ENCODE peak calls at places on chromosomes 3 and 15, in nine cellular contexts. One of them, this sample, is unnamed.
A peak's percentile ranks its signal among the peaks of the same experiment; 100 is the strongest.

GRCh38 chr3:154666542-154666941 is 236.6 kb upstream of the GPR149 start:
- DNase-seq in HepG2: no peak
- DNase-seq in OCI-LY7: no peak
- DNase-seq in K562: no peak
- DNase-seq in HCT116: no peak
- DNase-seq in neural progenitor cell: no peak
- DNase-seq in PC-9: no peak
- DNase-seq in IMR-90: no peak
- DNase-seq in Karpas-422: no peak
- DNase-seq in this sample: no peak

GRCh38 chr3:158185711-158186110 is 75.8 kb downstream of the RSRC1 start:
- DNase-seq in HepG2: no peak
- DNase-seq in OCI-LY7: no peak
- DNase-seq in K562: no peak
- DNase-seq in HCT116: no peak
- DNase-seq in neural progenitor cell: no peak
- DNase-seq in PC-9: no peak
- DNase-seq in IMR-90: no peak
- DNase-seq in Karpas-422: no peak
- DNase-seq in this sample: no peak

GRCh38 chr3:57227930-57228733 is 603 bp downstream of the APPL1 start:
- DNase-seq in HepG2: no peak
- DNase-seq in OCI-LY7: peak; percentile 80
- DNase-seq in K562: peak; percentile 8
- DNase-seq in HCT116: no peak
- DNase-seq in neural progenitor cell: peak; percentile 45
- DNase-seq in PC-9: no peak
- DNase-seq in IMR-90: peak; percentile 41
- DNase-seq in Karpas-422: peak; percentile 79
- DNase-seq in this sample: peak; percentile 78

GRCh38 chr15:88648357-88649214 is 9.8 kb downstream of the ISG20 start:
- DNase-seq in HepG2: no peak
- DNase-seq in OCI-LY7: no peak
- DNase-seq in K562: no peak
- DNase-seq in HCT116: no peak
- DNase-seq in neural progenitor cell: no peak
- DNase-seq in PC-9: peak; percentile 51
- DNase-seq in IMR-90: peak; percentile 46
- DNase-seq in Karpas-422: no peak
- DNase-seq in this sample: no peak

GRCh38 chr3:12984023-12984823 is 89.0 kb downstream of the IQSEC1 start:
- DNase-seq in HepG2: peak; percentile 79
- DNase-seq in OCI-LY7: peak; percentile 77
- DNase-seq in K562: peak; percentile 82
- DNase-seq in HCT116: peak; percentile 43
- DNase-seq in neural progenitor cell: peak; percentile 76
- DNase-seq in PC-9: peak; percentile 42
- DNase-seq in IMR-90: peak; percentile 66
- DNase-seq in Karpas-422: peak; percentile 89
- DNase-seq in this sample: peak; percentile 35

GRCh38 chr3:109563149-109563548 is 225.8 kb upstream of the DPPA4 start:
- DNase-seq in HepG2: no peak
- DNase-seq in OCI-LY7: no peak
- DNase-seq in K562: no peak
- DNase-seq in HCT116: no peak
- DNase-seq in neural progenitor cell: no peak
- DNase-seq in PC-9: no peak
- DNase-seq in IMR-90: no peak
- DNase-seq in Karpas-422: no peak
- DNase-seq in this sample: no peak

GRCh38 chr15:98723195-98723594 is 74.9 kb downstream of the IGF1R start:
- DNase-seq in HepG2: no peak
- DNase-seq in OCI-LY7: no peak
- DNase-seq in K562: no peak
- DNase-seq in HCT116: no peak
- DNase-seq in neural progenitor cell: no peak
- DNase-seq in PC-9: no peak
- DNase-seq in IMR-90: no peak
- DNase-seq in Karpas-422: no peak
- DNase-seq in this sample: no peak

GRCh38 chr3:33211444-33211843 is 7.2 kb downstream of the SUSD5 start:
- DNase-seq in HepG2: no peak
- DNase-seq in OCI-LY7: no peak
- DNase-seq in K562: no peak
- DNase-seq in HCT116: peak; percentile 31
- DNase-seq in neural progenitor cell: no peak
- DNase-seq in PC-9: no peak
- DNase-seq in IMR-90: peak; percentile 88
- DNase-seq in Karpas-422: no peak
- DNase-seq in this sample: no peak

GRCh38 chr15:48373855-48374421 is 42.7 kb downstream of the DUT start:
- DNase-seq in HepG2: no peak
- DNase-seq in OCI-LY7: no peak
- DNase-seq in K562: no peak
- DNase-seq in HCT116: no peak
- DNase-seq in neural progenitor cell: no peak
- DNase-seq in PC-9: no peak
- DNase-seq in IMR-90: peak; percentile 81
- DNase-seq in Karpas-422: no peak
- DNase-seq in this sample: no peak

GRCh38 chr15:40906947-40907802 is 12.9 kb downstream of the VPS18 start:
- DNase-seq in HepG2: no peak
- DNase-seq in OCI-LY7: peak; percentile 66
- DNase-seq in K562: no peak
- DNase-seq in HCT116: no peak
- DNase-seq in neural progenitor cell: no peak
- DNase-seq in PC-9: no peak
- DNase-seq in IMR-90: peak; percentile 41
- DNase-seq in Karpas-422: peak; percentile 85
- DNase-seq in this sample: no peak

GRCh38 chr3:155891341-155891740 is 20.9 kb downstream of the GMPS start:
- DNase-seq in HepG2: no peak
- DNase-seq in OCI-LY7: no peak
- DNase-seq in K562: no peak
- DNase-seq in HCT116: no peak
- DNase-seq in neural progenitor cell: no peak
- DNase-seq in PC-9: no peak
- DNase-seq in IMR-90: no peak
- DNase-seq in Karpas-422: no peak
- DNase-seq in this sample: no peak

GRCh38 chr3:184760337-184761119 is 48.7 kb upstream of the MAGEF1 start:
- DNase-seq in HepG2: no peak
- DNase-seq in OCI-LY7: no peak
- DNase-seq in K562: no peak
- DNase-seq in HCT116: no peak
- DNase-seq in neural progenitor cell: no peak
- DNase-seq in PC-9: no peak
- DNase-seq in IMR-90: no peak
- DNase-seq in Karpas-422: no peak
- DNase-seq in this sample: no peak

GRCh38 chr3:27729748-27730611 is 7.9 kb upstream of the EOMES start:
- DNase-seq in HepG2: no peak
- DNase-seq in OCI-LY7: no peak
- DNase-seq in K562: no peak
- DNase-seq in HCT116: no peak
- DNase-seq in neural progenitor cell: peak; percentile 73
- DNase-seq in PC-9: no peak
- DNase-seq in IMR-90: no peak
- DNase-seq in Karpas-422: no peak
- DNase-seq in this sample: no peak

GRCh38 chr3:27730774-27731659 is 8.9 kb upstream of the EOMES start:
- DNase-seq in HepG2: no peak
- DNase-seq in OCI-LY7: no peak
- DNase-seq in K562: no peak
- DNase-seq in HCT116: no peak
- DNase-seq in neural progenitor cell: peak; percentile 70
- DNase-seq in PC-9: no peak
- DNase-seq in IMR-90: no peak
- DNase-seq in Karpas-422: no peak
- DNase-seq in this sample: no peak

GRCh38 chr3:27728195-27729087 is 6.3 kb upstream of the EOMES start:
- DNase-seq in HepG2: peak; percentile 29
- DNase-seq in OCI-LY7: no peak
- DNase-seq in K562: peak; percentile 51
- DNase-seq in HCT116: no peak
- DNase-seq in neural progenitor cell: peak; percentile 91
- DNase-seq in PC-9: no peak
- DNase-seq in IMR-90: no peak
- DNase-seq in Karpas-422: no peak
- DNase-seq in this sample: no peak

GRCh38 chr3:27726240-27726639 is 4.1 kb upstream of the EOMES start:
- DNase-seq in HepG2: peak; percentile 67
- DNase-seq in OCI-LY7: no peak
- DNase-seq in K562: no peak
- DNase-seq in HCT116: no peak
- DNase-seq in neural progenitor cell: no peak
- DNase-seq in PC-9: no peak
- DNase-seq in IMR-90: no peak
- DNase-seq in Karpas-422: no peak
- DNase-seq in this sample: no peak

DNA sequence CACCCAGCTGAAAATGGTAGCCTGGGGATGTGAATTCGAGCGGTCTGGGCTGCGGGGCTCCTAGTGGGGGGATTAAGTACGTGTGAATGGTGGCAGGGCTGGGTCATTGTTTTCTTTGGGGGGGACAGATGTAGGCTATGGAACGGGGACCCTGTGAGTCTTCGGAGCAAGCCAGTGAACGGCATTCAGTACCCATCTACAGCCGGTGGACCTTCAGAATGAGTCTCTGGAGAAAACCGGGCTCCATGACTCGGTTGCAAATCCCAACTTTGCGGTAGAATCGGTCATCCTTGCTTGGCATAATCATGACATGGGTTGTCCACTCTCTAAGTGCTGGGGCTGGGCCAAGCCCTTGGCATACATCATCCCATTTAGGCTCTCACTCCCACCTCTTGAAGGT is 7.2 kb upstream of the EOMES start:
- DNase-seq in HepG2: no peak
- DNase-seq in OCI-LY7: no peak
- DNase-seq in K562: no peak
- DNase-seq in HCT116: no peak
- DNase-seq in neural progenitor cell: peak; percentile 45
- DNase-seq in PC-9: no peak
- DNase-seq in IMR-90: no peak
- DNase-seq in Karpas-422: no peak
- DNase-seq in this sample: no peak
- H3K4me3 ChIP-seq in HepG2: no peak overlapping the region
- H3K4me3 ChIP-seq in OCI-LY7: no peak overlapping the region
- H3K4me3 ChIP-seq in K562: no peak overlapping the region
- H3K4me3 ChIP-seq in HCT116: no peak overlapping the region
- H3K4me3 ChIP-seq in neural progenitor cell: peak overlapping the region; percentile 38
- H3K4me3 ChIP-seq in PC-9: no peak overlapping the region
- H3K4me3 ChIP-seq in IMR-90: no peak overlapping the region
- H3K4me3 ChIP-seq in Karpas-422: no peak overlapping the region
- H3K4me3 ChIP-seq in this sample: no peak overlapping the region

GRCh38 chr3:11605398-11605797 is 38.3 kb downstream of the VGLL4 start:
- DNase-seq in HepG2: no peak
- DNase-seq in OCI-LY7: no peak
- DNase-seq in K562: no peak
- DNase-seq in HCT116: no peak
- DNase-seq in neural progenitor cell: no peak
- DNase-seq in PC-9: no peak
- DNase-seq in IMR-90: no peak
- DNase-seq in Karpas-422: no peak
- DNase-seq in this sample: no peak

GRCh38 chr3:11602886-11603285 is 40.8 kb downstream of the VGLL4 start:
- DNase-seq in HepG2: no peak
- DNase-seq in OCI-LY7: peak; percentile 23
- DNase-seq in K562: no peak
- DNase-seq in HCT116: no peak
- DNase-seq in neural progenitor cell: no peak
- DNase-seq in PC-9: no peak
- DNase-seq in IMR-90: no peak
- DNase-seq in Karpas-422: peak; percentile 73
- DNase-seq in this sample: no peak

GRCh38 chr3:11603628-11604027 is 40.1 kb downstream of the VGLL4 start:
- DNase-seq in HepG2: no peak
- DNase-seq in OCI-LY7: peak; percentile 62
- DNase-seq in K562: no peak
- DNase-seq in HCT116: no peak
- DNase-seq in neural progenitor cell: no peak
- DNase-seq in PC-9: no peak
- DNase-seq in IMR-90: peak; percentile 97
- DNase-seq in Karpas-422: peak; percentile 76
- DNase-seq in this sample: no peak

GRCh38 chr3:11602441-11602840 is 41.3 kb downstream of the VGLL4 start:
- DNase-seq in HepG2: no peak
- DNase-seq in OCI-LY7: no peak
- DNase-seq in K562: no peak
- DNase-seq in HCT116: no peak
- DNase-seq in neural progenitor cell: no peak
- DNase-seq in PC-9: no peak
- DNase-seq in IMR-90: no peak
- DNase-seq in Karpas-422: peak; percentile 69
- DNase-seq in this sample: no peak

GRCh38 chr3:11604139-11604895 is 39.4 kb downstream of the VGLL4 start:
- DNase-seq in HepG2: no peak
- DNase-seq in OCI-LY7: peak; percentile 85
- DNase-seq in K562: peak; percentile 62
- DNase-seq in HCT116: no peak
- DNase-seq in neural progenitor cell: no peak
- DNase-seq in PC-9: no peak
- DNase-seq in IMR-90: peak; percentile 90
- DNase-seq in Karpas-422: peak; percentile 85
- DNase-seq in this sample: no peak
- H4K20me1 ChIP-seq in HepG2: peaks cover 28% of the 10 kb centered on the region
- H4K20me1 ChIP-seq in OCI-LY7: no peaks in the 10 kb centered on the region
- H4K20me1 ChIP-seq in K562: no peaks in the 10 kb centered on the region
- H4K20me1 ChIP-seq in HCT116: no peaks in the 10 kb centered on the region
- H4K20me1 ChIP-seq in neural progenitor cell: peaks cover 91% of the 10 kb centered on the region
- H4K20me1 ChIP-seq in PC-9: peaks cover 25% of the 10 kb centered on the region
- H4K20me1 ChIP-seq in IMR-90: peaks cover 18% of the 10 kb centered on the region
- H4K20me1 ChIP-seq in Karpas-422: no peaks in the 10 kb centered on the region
- H4K20me1 ChIP-seq in this sample: no peaks in the 10 kb centered on the region

DNA sequence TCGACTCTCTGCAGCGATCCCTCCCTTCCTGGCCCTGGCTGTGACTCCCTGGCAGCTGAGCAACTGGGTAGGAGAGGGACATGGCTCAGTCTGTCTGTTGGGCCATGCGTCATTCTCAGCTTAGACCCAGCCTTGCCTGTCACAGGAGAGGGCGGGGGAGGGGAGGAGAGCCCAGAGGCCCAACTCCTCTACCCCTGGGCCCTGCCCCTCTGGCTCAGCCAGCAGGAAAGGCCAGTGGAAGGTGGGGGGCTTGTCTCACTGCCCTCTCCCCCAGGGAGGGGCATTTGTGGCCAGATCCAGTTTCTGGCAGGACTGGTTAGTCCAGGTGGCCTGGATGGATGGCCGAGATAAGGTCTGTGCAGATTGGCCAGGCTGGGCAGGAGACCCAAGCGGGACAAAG is 31.6 kb downstream of the DNAJB8 start:
- DNase-seq in HepG2: no peak
- DNase-seq in OCI-LY7: no peak
- DNase-seq in K562: no peak
- DNase-seq in HCT116: no peak
- DNase-seq in neural progenitor cell: peak; percentile 49
- DNase-seq in PC-9: peak; percentile 99
- DNase-seq in IMR-90: no peak
- DNase-seq in Karpas-422: no peak
- DNase-seq in this sample: no peak
- H3K27ac ChIP-seq in HepG2: no peak overlapping the region
- H3K27ac ChIP-seq in OCI-LY7: no peak overlapping the region
- H3K27ac ChIP-seq in K562: no peak overlapping the region
- H3K27ac ChIP-seq in HCT116: no peak overlapping the region
- H3K27ac ChIP-seq in neural progenitor cell: no peak overlapping the region
- H3K27ac ChIP-seq in PC-9: peak overlapping the region; percentile 77
- H3K27ac ChIP-seq in IMR-90: no peak overlapping the region
- H3K27ac ChIP-seq in Karpas-422: no peak overlapping the region
- H3K27ac ChIP-seq in this sample: no peak overlapping the region

GRCh38 chr3:141294848-141295247 is 63.2 kb downstream of the PXYLP1 start:
- DNase-seq in HepG2: no peak
- DNase-seq in OCI-LY7: no peak
- DNase-seq in K562: no peak
- DNase-seq in HCT116: no peak
- DNase-seq in neural progenitor cell: no peak
- DNase-seq in PC-9: peak; percentile 79
- DNase-seq in IMR-90: peak; percentile 88
- DNase-seq in Karpas-422: no peak
- DNase-seq in this sample: no peak
- H3K4me3 ChIP-seq in HepG2: no peak overlapping the region
- H3K4me3 ChIP-seq in OCI-LY7: no peak overlapping the region
- H3K4me3 ChIP-seq in K562: no peak overlapping the region
- H3K4me3 ChIP-seq in HCT116: no peak overlapping the region
- H3K4me3 ChIP-seq in neural progenitor cell: no peak overlapping the region
- H3K4me3 ChIP-seq in PC-9: no peak overlapping the region
- H3K4me3 ChIP-seq in IMR-90: no peak overlapping the region
- H3K4me3 ChIP-seq in Karpas-422: no peak overlapping the region
- H3K4me3 ChIP-seq in this sample: peak overlapping the region; percentile 10